ENCODE peak calls at places on chromosome 3, in ten cellular contexts. R is heart right ventricle, H is AG08395, Q is nucleus accumbens, T is T1000, O is activated T-cell treated with anti-CD3 and anti-CD28 coated beads for 24 hours, E is mucosa of descending colon, J is GOT3, W is C1 segment of cervical spinal cord, K is T-helper 17 cell. M is an unnamed sample.

GRCh38 chr3:148881286-148881685 is 16.2 kb downstream of the CPA3 start:
- DNase-seq in E (no peak), T (no peak), K (no peak), R (no peak), Q (no peak), H (peak), W (no peak), O (no peak), J (no peak), M (no peak)

GRCh38 chr3:170496868-170497140 is 78.1 kb downstream of the CLDN11 start:
- DNase-seq in E (no peak), R (no peak), O (no peak), H (no peak), J (no peak), W (no peak), T (no peak), K (no peak), Q (no peak), M (no peak)

GRCh38 chr3:189071452-189071851 is 100.3 kb upstream of the TPRG1 start:
- DNase-seq in E (no peak), K (no peak), J (no peak), R (no peak), Q (no peak), O (no peak), H (no peak), W (no peak), T (no peak), M (no peak)

GRCh38 chr3:49791571-49791970 is 5.2 kb upstream of the IP6K1 start:
- DNase-seq in O (no peak), K (no peak), E (no peak), R (no peak), T (no peak), W (no peak), J (no peak), Q (no peak), H (no peak), M (peak)

GRCh38 chr3:34731879-34732278 is 907.4 kb upstream of the ARPP21 start:
- DNase-seq in E (no peak), O (no peak), R (no peak), J (no peak), W (no peak), Q (no peak), K (no peak), H (no peak), T (no peak), M (no peak)

GRCh38 chr3:177262396-177262795 is 65.1 kb upstream of the TBL1XR1 start:
- DNase-seq in J (no peak), R (no peak), E (no peak), W (no peak), H (peak), O (no peak), Q (no peak), K (no peak), T (no peak), M (no peak)

GRCh38 chr3:132135628-132136333 is 101.0 kb upstream of the CPNE4 start:
- DNase-seq in J (peak), W (no peak), O (no peak), R (no peak), T (peak), Q (no peak), K (no peak), E (no peak), H (peak), M (no peak)

GRCh38 chr3:129937717-129938116 is 36.8 kb upstream of the TRH start:
- DNase-seq in T (no peak), H (no peak), R (no peak), J (no peak), Q (no peak), W (no peak), K (no peak), E (no peak), O (no peak), M (no peak)

GRCh38 chr3:62995142-62995541 is 119.9 kb upstream of the CADPS start:
- DNase-seq in Q (no peak), T (no peak), K (no peak), J (no peak), R (no peak), W (no peak), E (no peak), H (no peak), O (no peak), M (no peak)

GRCh38 chr3:71185733-71186455 is 397.6 kb downstream of the FOXP1 start:
- DNase-seq in J (no peak), H (peak), K (no peak), Q (no peak), O (no peak), W (no peak), T (no peak), E (peak), R (no peak), M (no peak)

GRCh38 chr3:122004123-122004522 is 17.9 kb downstream of the ILDR1 start:
- DNase-seq in J (no peak), W (no peak), O (no peak), R (no peak), K (no peak), E (no peak), Q (no peak), H (no peak), T (no peak), M (no peak)

GRCh38 chr3:157493627-157494550 is 9.3 kb downstream of the VEPH1 start:
- DNase-seq in K (no peak), E (no peak), O (no peak), J (no peak), W (peak), Q (no peak), H (peak), T (no peak), R (no peak), M (no peak)

GRCh38 chr3:192188218-192188835 is 539.0 kb downstream of the FGF12 start:
- DNase-seq in Q (no peak), E (peak), W (no peak), H (no peak), T (no peak), K (peak), O (peak), J (no peak), R (peak), M (peak)

GRCh38 chr3:18027161-18027939 is 284.9 kb upstream of the TBC1D5 start:
- DNase-seq in Q (no peak), O (no peak), R (peak), W (no peak), T (no peak), H (no peak), K (no peak), J (no peak), E (no peak), M (no peak)

GRCh38 chr3:177589921-177590336 is 392.6 kb upstream of the TBL1XR1 start:
- DNase-seq in Q (no peak), J (peak), H (peak), K (no peak), R (no peak), T (peak), E (no peak), W (no peak), O (no peak), M (no peak)

GRCh38 chr3:113096158-113096893 is 105.5 kb downstream of the GTPBP8 start:
- DNase-seq in Q (no peak), K (no peak), T (no peak), W (no peak), R (no peak), O (no peak), J (no peak), E (no peak), H (no peak), M (no peak)

GRCh38 chr3:16200411-16200810 is 25.9 kb downstream of the GALNT15 start:
- DNase-seq in J (no peak), E (no peak), T (no peak), R (no peak), K (no peak), H (peak), W (no peak), O (no peak), Q (no peak), M (no peak)

GRCh38 chr3:124837065-124837464 is 50.1 kb downstream of the ITGB5 start:
- DNase-seq in J (no peak), E (peak), O (no peak), R (no peak), Q (no peak), H (no peak), K (no peak), W (no peak), T (no peak), M (no peak)

GRCh38 chr3:179589143-179589542 is 15.3 kb downstream of the MRPL47 start:
- DNase-seq in T (no peak), H (no peak), Q (no peak), O (no peak), J (no peak), R (no peak), W (no peak), E (no peak), K (no peak), M (no peak)

M was measured in upper lobe of right lung.